ENCODE peak calls at places on chromosome 6, in nine cellular contexts. R, P, H, Z, C, G, D, V and U are unnamed samples.

GRCh38 chr6:116447496-116448011 is 13.6 kb upstream of the CALHM6 start:
- DNase-seq in R (no peak), P (no peak), H (no peak), Z (no peak), C (no peak), G (no peak), D (no peak), V (no peak), U (peak)

GRCh38 chr6:138089325-138089724 is 17.9 kb downstream of the PERP start:
- DNase-seq in R (no peak), P (no peak), H (no peak), Z (no peak), C (no peak), G (no peak), D (no peak), V (no peak), U (no peak)

GRCh38 chr6:52389626-52390360 is 27.8 kb downstream of the PAQR8 start:
- DNase-seq in R (no peak), P (no peak), H (no peak), Z (no peak), C (peak), G (peak), D (peak), V (peak), U (peak)

GRCh38 chr6:45566882-45567281 is 189.1 kb upstream of the SUPT3H start:
- DNase-seq in R (no peak), P (no peak), H (no peak), Z (peak), C (no peak), G (no peak), D (no peak), V (no peak), U (no peak)

GRCh38 chr6:161503570-161503969 is 229.7 kb upstream of the AGPAT4 start:
- DNase-seq in R (no peak), P (no peak), H (no peak), Z (no peak), C (no peak), G (no peak), D (no peak), V (no peak), U (no peak)

GRCh38 chr6:127185410-127185809 is 66.9 kb downstream of the RSPO3 start:
- DNase-seq in R (no peak), P (no peak), H (no peak), Z (no peak), C (no peak), G (no peak), D (no peak), V (no peak), U (no peak)

GRCh38 chr6:155031091-155031490 is 36.0 kb downstream of the TIAM2 start:
- DNase-seq in R (no peak), P (no peak), H (no peak), Z (no peak), C (no peak), G (no peak), D (no peak), V (no peak), U (no peak)

GRCh38 chr6:75337805-75338204 is 53.2 kb upstream of the TMEM30A start:
- DNase-seq in R (no peak), P (no peak), H (no peak), Z (no peak), C (no peak), G (no peak), D (no peak), V (no peak), U (no peak)

GRCh38 chr6:119749341-119749740 is 399.8 kb upstream of the MAN1A1 start:
- DNase-seq in R (no peak), P (no peak), H (no peak), Z (no peak), C (no peak), G (no peak), D (no peak), V (no peak), U (no peak)

GRCh38 chr6:53107091-53107490 is 41.5 kb downstream of the GCM1 start:
- DNase-seq in R (no peak), P (no peak), H (no peak), Z (peak), C (no peak), G (no peak), D (no peak), V (no peak), U (no peak)

GRCh38 chr6:109718991-109719390 is 27.9 kb downstream of the FIG4 start:
- DNase-seq in R (no peak), P (no peak), H (no peak), Z (no peak), C (no peak), G (no peak), D (no peak), V (no peak), U (no peak)

GRCh38 chr6:104955927-104956662 is 812 bp upstream of the LIN28B start:
- DNase-seq in R (no peak), P (peak), H (no peak), Z (no peak), C (no peak), G (peak), D (no peak), V (no peak), U (no peak)

GRCh38 chr6:74853991-74854390 is 351.9 kb downstream of the COL12A1 start:
- DNase-seq in R (no peak), P (no peak), H (no peak), Z (no peak), C (no peak), G (no peak), D (no peak), V (no peak), U (no peak)

GRCh38 chr6:82410151-82410621 is 46.6 kb downstream of the TPBG start:
- DNase-seq in R (no peak), P (no peak), H (no peak), Z (no peak), C (no peak), G (no peak), D (no peak), V (no peak), U (no peak)

GRCh38 chr6:105593805-105594231 is 190.9 kb upstream of the PREP start:
- DNase-seq in R (no peak), P (no peak), H (no peak), Z (no peak), C (no peak), G (no peak), D (no peak), V (no peak), U (no peak)

GRCh38 chr6:21800948-21801438 is 207.4 kb downstream of the SOX4 start:
- DNase-seq in R (no peak), P (peak), H (no peak), Z (no peak), C (no peak), G (no peak), D (no peak), V (no peak), U (no peak)

GRCh38 chr6:83381949-83382348 is 48.9 kb downstream of the ME1 start:
- DNase-seq in R (no peak), P (no peak), H (no peak), Z (no peak), C (no peak), G (no peak), D (no peak), V (no peak), U (no peak)

GRCh38 chr6:127515234-127515793 is 3.8 kb downstream of the MTCL3 start:
- DNase-seq in R (peak), P (no peak), H (no peak), Z (no peak), C (no peak), G (no peak), D (no peak), V (no peak), U (no peak)

GRCh38 chr6:38577492-38577891 is 62.2 kb downstream of the BTBD9 start:
- DNase-seq in R (no peak), P (no peak), H (no peak), Z (no peak), C (no peak), G (no peak), D (no peak), V (no peak), U (no peak)

GRCh38 chr6:5214570-5215052 is 46.1 kb downstream of the LYRM4 start:
- DNase-seq in R (no peak), P (no peak), H (no peak), Z (no peak), C (no peak), G (peak), D (peak), V (no peak), U (peak)

GRCh38 chr6:110315856-110316398 is 42.2 kb downstream of the METTL24 start:
- DNase-seq in R (no peak), P (no peak), H (no peak), Z (no peak), C (no peak), G (no peak), D (no peak), V (no peak), U (no peak)

GRCh38 chr6:34223964-34224940 is 12.4 kb upstream of the HMGA1 start:
- DNase-seq in R (peak), P (peak), H (peak), Z (peak), C (peak), G (peak), D (peak), V (peak), U (peak)
- TF ChIP-seq EP300 in R (peak), P (no peak), H (peak), Z (no peak), C (no peak), G (peak), D (no peak), V (no peak), U (no peak)

DNA sequence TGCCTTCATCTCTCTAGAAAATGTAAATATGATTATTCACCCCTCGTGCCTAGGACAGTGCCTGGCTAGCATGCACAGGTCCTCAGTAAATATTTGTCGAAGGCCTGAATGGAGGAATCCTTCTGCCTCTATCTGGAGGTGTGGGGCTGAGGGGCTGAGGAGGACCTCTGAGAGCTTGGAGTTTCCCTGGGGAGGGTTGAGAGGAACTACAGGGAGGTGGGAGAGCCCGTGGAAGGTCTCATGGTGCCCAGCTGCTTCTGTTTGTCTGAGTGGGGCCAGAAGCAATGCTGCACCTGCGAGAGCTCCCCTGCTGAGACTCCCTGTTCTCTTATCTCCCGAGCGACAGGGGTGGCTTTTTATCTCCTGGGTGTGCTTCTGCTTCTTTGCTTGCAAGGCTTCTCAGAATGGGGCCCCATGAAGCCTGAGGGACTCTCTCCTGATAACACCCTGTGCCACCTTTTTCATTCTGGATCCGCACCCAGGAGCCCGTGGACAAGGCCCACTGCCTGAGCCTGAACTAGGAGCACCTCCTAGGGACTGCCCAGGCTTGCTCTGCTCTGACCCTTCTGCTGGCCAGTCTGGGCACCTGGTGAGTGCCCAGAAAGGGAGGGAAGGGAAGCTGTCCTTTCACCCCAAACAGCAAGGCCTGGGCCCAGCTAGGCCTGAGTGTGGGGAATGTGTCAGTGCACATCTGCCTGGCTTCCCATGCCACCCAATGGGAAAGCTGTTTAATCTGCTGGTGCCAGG is 2.4 kb downstream of the SLC29A1 start:
- DNase-seq in R (no peak), P (no peak), H (no peak), Z (no peak), C (no peak), G (peak), D (no peak), V (no peak), U (no peak)
- H3K27ac ChIP-seq in R (peak), P (peak), H (peak), Z (peak), C (no peak), G (peak), D (peak), V (peak), U (no peak)

GRCh38 chr6:16174368-16175078 is 45.6 kb downstream of the MYLIP start:
- DNase-seq in R (no peak), P (no peak), H (no peak), Z (no peak), C (no peak), G (no peak), D (no peak), V (no peak), U (no peak)
- H3K4me3 ChIP-seq in R (no peak), P (no peak), H (no peak), Z (no peak), C (no peak), G (no peak), D (no peak), V (no peak), U (no peak)

GRCh38 chr6:108029226-108029921 is 45.2 kb downstream of the OSTM1 start:
- DNase-seq in R (no peak), P (no peak), H (no peak), Z (no peak), C (no peak), G (no peak), D (no peak), V (no peak), U (no peak)
- TF ChIP-seq EP300 in R (no peak), P (no peak), H (no peak), Z (no peak), C (no peak), G (no peak), D (no peak), V (no peak), U (no peak)

GRCh38 chr6:133740784-133741183 is 148.1 kb upstream of the TCF21 start:
- DNase-seq in R (no peak), P (no peak), H (no peak), Z (no peak), C (no peak), G (no peak), D (no peak), V (no peak), U (no peak)

GRCh38 chr6:133743621-133744020 is 145.3 kb upstream of the TCF21 start:
- DNase-seq in R (no peak), P (no peak), H (no peak), Z (no peak), C (no peak), G (no peak), D (no peak), V (no peak), U (no peak)

GRCh38 chr6:133741375-133741861 is 147.5 kb upstream of the TCF21 start:
- DNase-seq in R (no peak), P (peak), H (no peak), Z (no peak), C (no peak), G (no peak), D (no peak), V (no peak), U (no peak)

DNA sequence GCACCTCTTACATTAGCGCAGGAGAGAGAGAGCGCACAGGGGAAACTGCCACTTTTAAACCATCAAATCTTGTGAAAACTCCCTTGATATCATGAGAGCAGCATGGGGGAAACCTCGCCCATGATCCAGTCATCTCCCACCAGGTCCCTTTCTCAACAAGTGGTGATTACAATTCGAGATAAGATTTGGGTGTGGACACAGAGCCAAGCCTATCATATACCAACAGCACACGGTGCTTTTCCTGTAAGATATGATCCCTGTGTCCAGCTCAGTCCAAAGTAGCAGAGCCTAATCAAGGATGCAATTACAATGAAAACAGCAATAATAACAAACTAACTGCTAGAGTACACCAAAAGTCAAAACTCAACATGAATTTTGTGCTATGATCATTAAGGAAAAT is 148.7 kb upstream of the TCF21 start:
- DNase-seq in R (no peak), P (no peak), H (no peak), Z (no peak), C (no peak), G (no peak), D (no peak), V (no peak), U (no peak)
- H3K27ac ChIP-seq in R (no peak), P (peak), H (no peak), Z (no peak), C (no peak), G (no peak), D (no peak), V (no peak), U (no peak)